ENCODE peak calls at places on chromosome 15, in six cellular contexts. C is T47D; F is HEK293T; K is cardiac septum; R is iris pigment epithelial cell; S is stimulated activated effector memory CD8-positive, alpha-beta T cell treated with anti-CD3 and anti-CD28 coated beads, Interleukin-12 subunit alpha, Interleukin-12 subunit beta, amount 100 ng/mL, for 72 hours. P is an unnamed sample.

GRCh38 chr15:71060983-71061382 is 54.3 kb upstream of the THSD4 start:
- DNase-seq in C (no peak), F (no peak), K (no peak), R (peak), S (no peak), P (peak)

GRCh38 chr15:66161108-66161507 is 92.4 kb downstream of the MEGF11 start:
- DNase-seq in C (no peak), F (no peak), K (no peak), R (no peak), S (no peak), P (no peak)

GRCh38 chr15:45064386-45064785 is 41.4 kb downstream of the SORD start:
- DNase-seq in C (no peak), F (no peak), K (no peak), R (peak), S (no peak), P (peak)

GRCh38 chr15:25241241-25241801 is 197.5 kb downstream of the UBE3A start:
- DNase-seq in C (no peak), F (no peak), K (peak), R (no peak), S (no peak), P (no peak)

GRCh38 chr15:90829942-90830440 is 38.4 kb upstream of the FURIN start:
- DNase-seq in C (no peak), F (no peak), K (peak), R (no peak), S (peak), P (peak)

GRCh38 chr15:25710184-25710583 is 152.9 kb downstream of the ATP10A start:
- DNase-seq in C (peak), F (peak), K (peak), R (no peak), S (peak), P (peak)

GRCh38 chr15:81023483-81024264 is 23.0 kb downstream of the TLNRD1 start:
- DNase-seq in C (no peak), F (no peak), K (peak), R (peak), S (peak), P (peak)

GRCh38 chr15:36334059-36334458 is 245.4 kb upstream of the CDIN1 start:
- DNase-seq in C (no peak), F (peak), K (no peak), R (peak), S (no peak), P (peak)

GRCh38 chr15:52436971-52437370 is 91.7 kb downstream of the MYO5A start:
- DNase-seq in C (no peak), F (no peak), K (no peak), R (peak), S (no peak), P (no peak)

GRCh38 chr15:42035362-42035761 is 14.5 kb upstream of the PLA2G4E start:
- DNase-seq in C (no peak), F (no peak), K (peak), R (peak), S (no peak), P (peak)

GRCh38 chr15:71612066-71612715 is 198.2 kb upstream of the NR2E3 start:
- DNase-seq in C (no peak), F (no peak), K (no peak), R (no peak), S (no peak), P (no peak)

GRCh38 chr15:70342141-70342540 is 244.4 kb upstream of the TLE3 start:
- DNase-seq in C (no peak), F (no peak), K (no peak), R (no peak), S (no peak), P (no peak)

GRCh38 chr15:74365619-74366445 is 1.6 kb downstream of the CYP11A1 start:
- DNase-seq in C (no peak), F (no peak), K (peak), R (peak), S (peak), P (no peak)

GRCh38 chr15:25862469-25863066 is 559 bp downstream of the ATP10A start:
- DNase-seq in C (peak), F (no peak), K (no peak), R (no peak), S (peak), P (no peak)

GRCh38 chr15:83310521-83311456 is 26.3 kb upstream of the BNC1 start:
- DNase-seq in C (no peak), F (no peak), K (no peak), R (peak), S (no peak), P (peak)

GRCh38 chr15:91926871-91927270 is 73.4 kb downstream of the SLCO3A1 start:
- DNase-seq in C (no peak), F (no peak), K (no peak), R (no peak), S (no peak), P (no peak)

GRCh38 chr15:53811530-53811929 is 52.1 kb upstream of the WDR72 start:
- DNase-seq in C (peak), F (no peak), K (no peak), R (peak), S (no peak), P (peak)

GRCh38 chr15:64052925-64053491 is 6.7 kb upstream of the DAPK2 start:
- DNase-seq in C (no peak), F (no peak), K (no peak), R (no peak), S (no peak), P (no peak)

GRCh38 chr15:91568036-91568435 is 285.5 kb upstream of the SLCO3A1 start:
- DNase-seq in C (no peak), F (no peak), K (no peak), R (no peak), S (no peak), P (no peak)

GRCh38 chr15:75131269-75131643 is 70.4 kb upstream of the C15orf39 start:
- DNase-seq in C (no peak), F (no peak), K (no peak), R (no peak), S (no peak), P (no peak)

P was measured in renal cortical epithelial cell.